ENCODE peak calls at places on chromosomes 7 and 10, in nine cellular contexts. G, W, X, Y, U, Q, H, K and V are unnamed samples.

GRCh38 chr10:79028056-79028430 is 40.7 kb upstream of the ZMIZ1 start:
- DNase-seq in G (no peak), W (no peak), X (no peak), Y (no peak), U (no peak), Q (no peak), H (no peak), K (no peak), V (no peak)

GRCh38 chr10:3480281-3480999 is 304.6 kb downstream of the KLF6 start:
- DNase-seq in G (no peak), W (no peak), X (no peak), Y (no peak), U (no peak), Q (no peak), H (no peak), K (no peak), V (no peak)

GRCh38 chr10:59234814-59235429 is 58.5 kb downstream of the PHYHIPL start:
- DNase-seq in G (peak; percentile 40), W (no peak), X (peak; percentile 68), Y (peak; percentile 44), U (peak; percentile 58), Q (no peak), H (peak; percentile 72), K (no peak), V (no peak)

GRCh38 chr7:7554021-7554432 is 12.7 kb upstream of the MIOS start:
- DNase-seq in G (peak; percentile 44), W (no peak), X (peak; percentile 24), Y (no peak), U (no peak), Q (no peak), H (peak; percentile 92), K (no peak), V (no peak)

GRCh38 chr7:47496064-47496665 is 85.7 kb downstream of the TNS3 start:
- DNase-seq in G (no peak), W (no peak), X (no peak), Y (no peak), U (no peak), Q (no peak), H (no peak), K (no peak), V (no peak)

GRCh38 chr7:140348161-140348849 is 50.0 kb downstream of the SLC37A3 start:
- DNase-seq in G (no peak), W (no peak), X (peak; percentile 25), Y (no peak), U (peak; percentile 65), Q (no peak), H (peak; percentile 98), K (no peak), V (no peak)

GRCh38 chr10:91088300-91089140 is 131.9 kb upstream of the PCGF5 start:
- DNase-seq in G (peak; percentile 14), W (no peak), X (peak; percentile 24), Y (no peak), U (peak; percentile 15), Q (peak; percentile 10), H (peak; percentile 42), K (no peak), V (no peak)

GRCh38 chr10:3077940-3078630 is 10.7 kb downstream of the PFKP start:
- DNase-seq in G (no peak), W (no peak), X (no peak), Y (peak; percentile 61), U (no peak), Q (no peak), H (no peak), K (no peak), V (no peak)

GRCh38 chr7:70893422-70893821 is 238.5 kb upstream of the GALNT17 start:
- DNase-seq in G (no peak), W (no peak), X (no peak), Y (no peak), U (no peak), Q (no peak), H (no peak), K (no peak), V (no peak)

GRCh38 chr7:155913311-155913710 is 101.0 kb upstream of the SHH start:
- DNase-seq in G (no peak), W (no peak), X (no peak), Y (no peak), U (peak; percentile 35), Q (no peak), H (no peak), K (no peak), V (no peak)

GRCh38 chr10:84135836-84136235 is 3.5 kb upstream of the GHITM start:
- DNase-seq in G (peak; percentile 45), W (no peak), X (no peak), Y (peak; percentile 68), U (no peak), Q (no peak), H (no peak), K (no peak), V (no peak)

GRCh38 chr10:4512557-4513286 is 313.3 kb upstream of the AKR1E2 start:
- DNase-seq in G (peak; percentile 81), W (no peak), X (peak; percentile 88), Y (peak; percentile 70), U (peak; percentile 71), Q (no peak), H (peak; percentile 84), K (no peak), V (no peak)

GRCh38 chr7:131106681-131107342 is 220.9 kb upstream of the MKLN1 start:
- DNase-seq in G (peak; percentile 40), W (peak; percentile 77), X (peak; percentile 83), Y (peak; percentile 72), U (no peak), Q (peak; percentile 42), H (peak; percentile 66), K (peak; percentile 81), V (peak; percentile 51)

GRCh38 chr7:23331132-23331531 is 32.0 kb downstream of the MALSU1 start:
- DNase-seq in G (no peak), W (no peak), X (no peak), Y (no peak), U (no peak), Q (no peak), H (no peak), K (no peak), V (no peak)

GRCh38 chr10:113003032-113003431 is 53.0 kb downstream of the TCF7L2 start:
- DNase-seq in G (no peak), W (no peak), X (no peak), Y (no peak), U (no peak), Q (no peak), H (no peak), K (no peak), V (no peak)

GRCh38 chr7:30163231-30163894 is 28.6 kb downstream of the MTURN start:
- DNase-seq in G (no peak), W (no peak), X (no peak), Y (no peak), U (no peak), Q (peak; percentile 9), H (no peak), K (no peak), V (no peak)